ENCODE peak calls at places on chromosomes 7 and 10, in seven cellular contexts. One of them, this sample, is unnamed.

GRCh38 chr7:114422478-114423217 is 8.0 kb downstream of the FOXP2 start:
- DNase-seq in aorta: no peak
- DNase-seq in prostate gland: no peak
- DNase-seq in colonic mucosa: no peak
- DNase-seq in fibroblast of lung: no peak
- DNase-seq in A673: no peak
- DNase-seq in psoas muscle: no peak
- DNase-seq in this sample: no peak

GRCh38 chr7:71925663-71926062 is 486.5 kb downstream of the CALN1 start:
- DNase-seq in aorta: no peak
- DNase-seq in prostate gland: no peak
- DNase-seq in colonic mucosa: no peak
- DNase-seq in fibroblast of lung: no peak
- DNase-seq in A673: no peak
- DNase-seq in psoas muscle: no peak
- DNase-seq in this sample: no peak

GRCh38 chr7:21746949-21747348 is 198.8 kb downstream of the CDCA7L start:
- DNase-seq in aorta: no peak
- DNase-seq in prostate gland: no peak
- DNase-seq in colonic mucosa: no peak
- DNase-seq in fibroblast of lung: no peak
- DNase-seq in A673: no peak
- DNase-seq in psoas muscle: no peak
- DNase-seq in this sample: no peak

GRCh38 chr7:86733783-86734182 is 90.1 kb downstream of the GRM3 start:
- DNase-seq in aorta: no peak
- DNase-seq in prostate gland: no peak
- DNase-seq in colonic mucosa: no peak
- DNase-seq in fibroblast of lung: peak; percentile 24
- DNase-seq in A673: peak; percentile 16
- DNase-seq in psoas muscle: no peak
- DNase-seq in this sample: no peak

GRCh38 chr7:46839651-46840050 is 742.3 kb downstream of the TNS3 start:
- DNase-seq in aorta: no peak
- DNase-seq in prostate gland: no peak
- DNase-seq in colonic mucosa: no peak
- DNase-seq in fibroblast of lung: peak; percentile 69
- DNase-seq in A673: peak; percentile 79
- DNase-seq in psoas muscle: no peak
- DNase-seq in this sample: no peak

GRCh38 chr7:94394399-94395140 is at the start of gene COL1A2:
- DNase-seq in aorta: peak; percentile 95
- DNase-seq in prostate gland: no peak
- DNase-seq in colonic mucosa: peak; percentile 52
- DNase-seq in fibroblast of lung: peak; percentile 99
- DNase-seq in A673: peak; percentile 82
- DNase-seq in psoas muscle: peak; percentile 88
- DNase-seq in this sample: peak; percentile 81

GRCh38 chr7:111223802-111224253 is 132.9 kb downstream of the LRRN3 start:
- DNase-seq in aorta: no peak
- DNase-seq in prostate gland: no peak
- DNase-seq in colonic mucosa: no peak
- DNase-seq in fibroblast of lung: no peak
- DNase-seq in A673: no peak
- DNase-seq in psoas muscle: no peak
- DNase-seq in this sample: no peak

GRCh38 chr7:80145780-80146422 is 11.3 kb downstream of the GNAI1 start:
- DNase-seq in aorta: no peak
- DNase-seq in prostate gland: no peak
- DNase-seq in colonic mucosa: no peak
- DNase-seq in fibroblast of lung: peak; percentile 88
- DNase-seq in A673: no peak
- DNase-seq in psoas muscle: no peak
- DNase-seq in this sample: no peak

GRCh38 chr10:132133005-132133404 is 53.7 kb upstream of the DPYSL4 start:
- DNase-seq in aorta: peak; percentile 34
- DNase-seq in prostate gland: no peak
- DNase-seq in colonic mucosa: no peak
- DNase-seq in fibroblast of lung: no peak
- DNase-seq in A673: no peak
- DNase-seq in psoas muscle: peak; percentile 33
- DNase-seq in this sample: peak; percentile 7

GRCh38 chr10:129853236-129853946 is 110.7 kb downstream of the EBF3 start:
- DNase-seq in aorta: no peak
- DNase-seq in prostate gland: no peak
- DNase-seq in colonic mucosa: no peak
- DNase-seq in fibroblast of lung: no peak
- DNase-seq in A673: peak; percentile 75
- DNase-seq in psoas muscle: no peak
- DNase-seq in this sample: no peak

DNA sequence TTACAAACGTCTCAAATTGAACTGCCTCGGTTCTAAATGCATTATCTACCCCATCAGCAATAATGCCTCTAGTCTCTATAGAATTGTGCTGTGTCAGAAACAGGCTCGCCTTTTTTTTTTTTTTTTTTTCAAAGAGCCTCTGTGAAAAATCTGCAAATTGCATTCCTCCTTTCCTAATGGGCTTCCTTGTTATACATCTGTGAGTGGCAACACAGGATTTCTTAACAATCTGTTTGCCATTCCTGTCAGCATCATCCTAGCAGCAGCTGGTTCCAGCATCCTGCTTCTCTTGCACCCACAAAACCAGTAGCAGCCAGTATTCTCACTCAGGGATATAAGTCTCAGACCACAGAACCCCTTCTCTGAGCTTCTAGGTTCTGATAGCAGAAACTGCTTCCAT is 413.6 kb upstream of the SEMA3D start:
- DNase-seq in aorta: no peak
- DNase-seq in prostate gland: no peak
- DNase-seq in colonic mucosa: no peak
- DNase-seq in fibroblast of lung: no peak
- DNase-seq in A673: no peak
- DNase-seq in psoas muscle: no peak
- DNase-seq in this sample: no peak
- H3K4me1 ChIP-seq in aorta: no peaks in the 10 kb centered on the region
- H3K4me1 ChIP-seq in prostate gland: no peaks in the 10 kb centered on the region
- H3K4me1 ChIP-seq in colonic mucosa: no peaks in the 10 kb centered on the region
- H3K4me1 ChIP-seq in fibroblast of lung: no peaks in the 10 kb centered on the region
- H3K4me1 ChIP-seq in A673: no peaks in the 10 kb centered on the region
- H3K4me1 ChIP-seq in psoas muscle: no peaks in the 10 kb centered on the region
- H3K4me1 ChIP-seq in this sample: no peaks in the 10 kb centered on the region

DNA sequence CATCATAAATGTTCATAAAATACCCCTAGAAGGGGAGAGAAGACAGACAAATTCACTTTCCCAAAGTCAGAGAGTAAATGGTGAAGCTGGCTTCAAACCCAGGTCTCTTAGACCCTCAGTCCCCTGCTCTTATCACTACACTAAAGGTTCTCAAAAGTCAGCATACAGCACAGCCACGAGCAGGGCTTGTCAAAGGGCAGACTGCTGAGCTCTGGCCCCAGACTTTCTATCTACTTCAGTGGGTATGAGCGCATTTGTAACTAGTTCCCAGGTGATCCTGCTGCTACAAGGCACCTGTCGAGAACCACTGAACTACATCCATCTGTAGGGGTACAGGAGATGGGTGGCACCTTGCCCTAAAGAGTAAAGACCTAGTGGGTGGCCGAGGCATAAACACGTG is 91.5 kb downstream of the SORBS1 start:
- DNase-seq in aorta: no peak
- DNase-seq in prostate gland: no peak
- DNase-seq in colonic mucosa: no peak
- DNase-seq in fibroblast of lung: no peak
- DNase-seq in A673: no peak
- DNase-seq in psoas muscle: no peak
- DNase-seq in this sample: no peak
- H3K4me1 ChIP-seq in aorta: peaks cover 9% of the 10 kb centered on the region
- H3K4me1 ChIP-seq in prostate gland: peaks cover 4% of the 10 kb centered on the region
- H3K4me1 ChIP-seq in colonic mucosa: peaks cover 3% of the 10 kb centered on the region
- H3K4me1 ChIP-seq in fibroblast of lung: no peaks in the 10 kb centered on the region
- H3K4me1 ChIP-seq in A673: no peaks in the 10 kb centered on the region
- H3K4me1 ChIP-seq in psoas muscle: peaks cover 81% of the 10 kb centered on the region
- H3K4me1 ChIP-seq in this sample: peaks cover 92% of the 10 kb centered on the region

GRCh38 chr10:112519129-112519761 is 72.2 kb downstream of the VTI1A start:
- DNase-seq in aorta: no peak
- DNase-seq in prostate gland: no peak
- DNase-seq in colonic mucosa: peak; percentile 29
- DNase-seq in fibroblast of lung: no peak
- DNase-seq in A673: no peak
- DNase-seq in psoas muscle: no peak
- DNase-seq in this sample: no peak
- H3K4me1 ChIP-seq in aorta: no peaks in the 10 kb centered on the region
- H3K4me1 ChIP-seq in prostate gland: no peaks in the 10 kb centered on the region
- H3K4me1 ChIP-seq in colonic mucosa: no peaks in the 10 kb centered on the region
- H3K4me1 ChIP-seq in fibroblast of lung: no peaks in the 10 kb centered on the region
- H3K4me1 ChIP-seq in A673: peaks cover 6% of the 10 kb centered on the region
- H3K4me1 ChIP-seq in psoas muscle: peaks cover 11% of the 10 kb centered on the region
- H3K4me1 ChIP-seq in this sample: no peaks in the 10 kb centered on the region

GRCh38 chr10:48683424-48683823 is 1.2 kb upstream of the WDFY4 start:
- DNase-seq in aorta: no peak
- DNase-seq in prostate gland: no peak
- DNase-seq in colonic mucosa: no peak
- DNase-seq in fibroblast of lung: no peak
- DNase-seq in A673: no peak
- DNase-seq in psoas muscle: no peak
- DNase-seq in this sample: no peak
- H3K4me1 ChIP-seq in aorta: no peaks in the 10 kb centered on the region
- H3K4me1 ChIP-seq in prostate gland: no peaks in the 10 kb centered on the region
- H3K4me1 ChIP-seq in colonic mucosa: no peaks in the 10 kb centered on the region
- H3K4me1 ChIP-seq in fibroblast of lung: no peaks in the 10 kb centered on the region
- H3K4me1 ChIP-seq in A673: no peaks in the 10 kb centered on the region
- H3K4me1 ChIP-seq in psoas muscle: no peaks in the 10 kb centered on the region
- H3K4me1 ChIP-seq in this sample: peaks cover 9% of the 10 kb centered on the region

DNA sequence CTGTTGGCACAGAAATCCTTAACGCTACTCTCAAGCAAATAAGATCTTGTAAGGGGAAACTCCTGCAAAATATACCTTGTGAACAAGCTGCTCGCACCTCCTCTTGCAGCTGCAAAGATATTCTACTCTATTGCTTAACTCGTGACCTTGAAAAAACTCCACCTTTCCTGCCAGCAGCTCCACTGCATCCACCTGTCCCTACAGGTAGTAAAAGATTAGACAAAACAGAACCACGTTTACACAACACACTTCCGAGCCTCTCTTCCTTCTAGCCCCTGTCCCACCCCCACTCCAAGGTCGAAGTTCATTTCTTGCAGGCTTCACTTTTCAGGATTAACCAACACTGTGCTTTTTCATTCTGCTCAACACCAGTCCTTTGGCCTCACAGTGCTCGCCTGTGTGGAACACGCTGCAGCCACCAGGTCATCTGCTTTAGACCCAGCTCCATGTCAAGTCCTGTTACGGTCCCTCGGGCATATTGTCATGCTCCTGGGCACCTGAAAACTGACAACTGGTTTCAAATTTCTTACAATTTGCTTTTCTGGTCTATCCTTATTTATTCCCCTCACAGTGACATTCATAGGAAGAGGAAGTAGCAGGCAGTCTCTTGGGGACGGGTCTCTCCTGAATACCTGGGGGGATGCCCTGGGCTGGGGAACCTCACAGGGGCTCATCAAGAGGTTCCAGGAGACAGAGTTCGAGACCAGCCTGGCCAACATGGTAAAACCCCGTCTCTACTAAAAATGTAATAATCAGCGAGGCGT is 165.8 kb upstream of the KLF14 start:
- DNase-seq in aorta: no peak
- DNase-seq in prostate gland: no peak
- DNase-seq in colonic mucosa: peak; percentile 91
- DNase-seq in fibroblast of lung: no peak
- DNase-seq in A673: no peak
- DNase-seq in psoas muscle: no peak
- DNase-seq in this sample: no peak
- H3K4me1 ChIP-seq in aorta: no peaks in the 10 kb centered on the region
- H3K4me1 ChIP-seq in prostate gland: peaks cover 17% of the 10 kb centered on the region
- H3K4me1 ChIP-seq in colonic mucosa: peaks cover 26% of the 10 kb centered on the region
- H3K4me1 ChIP-seq in fibroblast of lung: peaks cover 62% of the 10 kb centered on the region
- H3K4me1 ChIP-seq in A673: peaks cover 88% of the 10 kb centered on the region
- H3K4me1 ChIP-seq in psoas muscle: peaks cover 91% of the 10 kb centered on the region
- H3K4me1 ChIP-seq in this sample: peaks cover 97% of the 10 kb centered on the region

DNA sequence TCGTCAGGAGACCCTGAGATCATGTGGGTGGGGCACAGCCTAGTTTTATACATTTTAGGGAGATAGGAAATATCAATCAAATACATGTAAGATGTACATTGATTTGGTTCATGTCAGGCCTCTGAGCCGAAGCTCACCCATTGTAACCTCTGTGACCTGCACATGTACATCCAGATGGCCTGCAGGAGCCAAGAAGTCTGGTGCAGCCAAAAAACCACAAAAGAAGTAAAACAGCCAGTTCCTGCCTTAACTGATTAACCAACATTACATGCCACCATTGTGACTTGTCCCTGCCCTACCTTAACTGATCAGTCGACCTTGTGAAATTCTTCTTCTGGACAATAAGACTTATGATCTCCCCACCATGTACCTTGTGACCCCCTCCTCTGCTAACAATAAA is 16.0 kb upstream of the LRRC61 start:
- DNase-seq in aorta: no peak
- DNase-seq in prostate gland: no peak
- DNase-seq in colonic mucosa: no peak
- DNase-seq in fibroblast of lung: no peak
- DNase-seq in A673: no peak
- DNase-seq in psoas muscle: no peak
- DNase-seq in this sample: no peak
- H3K4me1 ChIP-seq in aorta: no peaks in the 10 kb centered on the region
- H3K4me1 ChIP-seq in prostate gland: no peaks in the 10 kb centered on the region
- H3K4me1 ChIP-seq in colonic mucosa: no peaks in the 10 kb centered on the region
- H3K4me1 ChIP-seq in fibroblast of lung: no peaks in the 10 kb centered on the region
- H3K4me1 ChIP-seq in A673: peaks cover 4% of the 10 kb centered on the region
- H3K4me1 ChIP-seq in psoas muscle: no peaks in the 10 kb centered on the region
- H3K4me1 ChIP-seq in this sample: no peaks in the 10 kb centered on the region

This sample was measured in left ventricle myocardium inferior.